ENCODE peak calls at places on chromosomes 11 and 22, in eight cellular contexts. B is PC-9, N is GM23248, K is hepatocyte, Z is HCT116, A is mammary epithelial cell, U is HepG2, C is fibroblast of lung. L is an unnamed sample.

GRCh38 chr11:11243258-11243789 is 109.7 kb downstream of the CSNK2A3 start:
- DNase-seq in K (peak), A (no peak), Z (no peak), U (no peak), B (no peak), N (peak), C (no peak), L (no peak)

GRCh38 chr11:115606223-115607220 is 102.3 kb upstream of the CADM1 start:
- DNase-seq in Z (no peak), U (no peak), K (peak), B (no peak), N (no peak), A (no peak), C (peak), L (no peak)

GRCh38 chr22:36141481-36141880 is 19.1 kb downstream of the APOL3 start:
- DNase-seq in A (no peak), N (no peak), K (no peak), B (no peak), Z (no peak), U (no peak), C (no peak), L (no peak)

GRCh38 chr22:46769191-46769675 is 6.8 kb downstream of the TBC1D22A start:
- DNase-seq in C (no peak), Z (no peak), U (no peak), A (no peak), N (no peak), K (no peak), B (no peak), L (no peak)

GRCh38 chr11:78786086-78786485 is 211.4 kb upstream of the NARS2 start:
- DNase-seq in C (no peak), U (no peak), Z (no peak), A (no peak), N (no peak), B (no peak), K (no peak), L (no peak)

GRCh38 chr22:44395116-44396005 is 82.6 kb upstream of the SHISAL1 start:
- DNase-seq in U (no peak), A (no peak), Z (no peak), C (no peak), K (no peak), N (no peak), B (peak), L (no peak)

GRCh38 chr11:76752321-76753175 is 30.6 kb upstream of the TSKU start:
- DNase-seq in U (no peak), Z (no peak), B (no peak), K (peak), N (peak), C (peak), A (no peak), L (no peak)

GRCh38 chr11:95948637-95949036 is 24.7 kb upstream of the MTMR2 start:
- DNase-seq in A (no peak), U (no peak), K (no peak), C (no peak), N (no peak), B (no peak), Z (no peak), L (no peak)

GRCh38 chr11:121586727-121587126 is 134.0 kb upstream of the SORL1-AS1 start:
- DNase-seq in U (no peak), Z (no peak), B (no peak), C (no peak), A (no peak), K (peak), N (no peak), L (no peak)

GRCh38 chr22:33114570-33114969 is 56.4 kb upstream of the SYN3 start:
- DNase-seq in A (peak), Z (no peak), K (no peak), U (no peak), C (no peak), B (no peak), N (peak), L (no peak)

GRCh38 chr11:43987384-43988039 is 45.1 kb downstream of the C11orf96 start:
- DNase-seq in A (peak), K (peak), Z (no peak), B (no peak), N (peak), U (no peak), C (peak), L (no peak)

GRCh38 chr11:102940714-102941588 is 14.6 kb downstream of the MMP13 start:
- DNase-seq in U (peak), K (peak), A (peak), C (peak), N (peak), B (peak), Z (peak), L (peak)

GRCh38 chr11:61028135-61028729 is 56.8 kb downstream of the CD6 start:
- DNase-seq in K (no peak), N (no peak), C (no peak), U (no peak), Z (no peak), B (no peak), A (no peak), L (no peak)

GRCh38 chr22:21098099-21098671 is 52.4 kb downstream of the LRRC74B start:
- DNase-seq in K (no peak), B (no peak), U (no peak), N (no peak), A (no peak), C (no peak), Z (peak), L (no peak)

GRCh38 chr11:64304316-64305072 is 830 bp upstream of the ESRRA start:
- DNase-seq in U (peak), C (peak), N (peak), Z (peak), B (peak), K (peak), A (peak), L (peak)

GRCh38 chr11:59173080-59173963 is 1.4 kb downstream of the DTX4 start:
- DNase-seq in N (peak), K (peak), U (peak), B (peak), A (peak), Z (no peak), C (peak), L (no peak)

GRCh38 chr11:121358775-121359174 is 66.2 kb downstream of the SC5D start:
- DNase-seq in C (no peak), N (no peak), Z (no peak), B (no peak), U (no peak), K (no peak), A (peak), L (no peak)

GRCh38 chr22:32996702-32997101 is 61.5 kb downstream of the SYN3 start:
- DNase-seq in B (peak), U (no peak), A (peak), C (peak), N (peak), Z (no peak), K (peak), L (no peak)

GRCh38 chr11:61833926-61834277 is 5.8 kb downstream of the FADS2 start:
- DNase-seq in N (no peak), A (no peak), C (no peak), K (no peak), U (no peak), B (no peak), Z (no peak), L (no peak)

GRCh38 chr11:45609902-45610301 is 55.5 kb downstream of the CHST1 start:
- DNase-seq in U (no peak), A (no peak), Z (no peak), C (no peak), K (no peak), N (no peak), B (no peak), L (no peak)

GRCh38 chr11:45609337-45609736 is 56.1 kb downstream of the CHST1 start:
- DNase-seq in K (no peak), A (no peak), U (no peak), C (no peak), Z (no peak), B (no peak), N (no peak), L (no peak)

GRCh38 chr11:45606514-45607024 is 58.9 kb downstream of the CHST1 start:
- DNase-seq in B (no peak), K (peak), U (no peak), A (no peak), Z (no peak), C (no peak), N (no peak), L (no peak)

GRCh38 chr11:45610627-45611026 is 54.8 kb downstream of the CHST1 start:
- DNase-seq in N (no peak), C (no peak), Z (no peak), B (no peak), U (no peak), K (no peak), A (no peak), L (no peak)

GRCh38 chr11:45607995-45608394 is 57.4 kb downstream of the CHST1 start:
- DNase-seq in U (no peak), B (no peak), C (no peak), Z (no peak), N (no peak), K (no peak), A (no peak), L (no peak)
- TF ChIP-seq EZH2 in U (no peak), B (no peak), C (no peak), Z (no peak), N (no peak), K (no peak), A (no peak), L (no peak)

GRCh38 chr11:94895971-94896370 is 77.4 kb downstream of the CWC15 start:
- DNase-seq in A (peak), U (no peak), K (no peak), Z (no peak), B (peak), C (peak), N (peak), L (no peak)
- H3K4me2 ChIP-seq in A (no peak), U (no peak), K (no peak), Z (no peak), B (no peak), C (no peak), N (no peak), L (no peak)

DNA sequence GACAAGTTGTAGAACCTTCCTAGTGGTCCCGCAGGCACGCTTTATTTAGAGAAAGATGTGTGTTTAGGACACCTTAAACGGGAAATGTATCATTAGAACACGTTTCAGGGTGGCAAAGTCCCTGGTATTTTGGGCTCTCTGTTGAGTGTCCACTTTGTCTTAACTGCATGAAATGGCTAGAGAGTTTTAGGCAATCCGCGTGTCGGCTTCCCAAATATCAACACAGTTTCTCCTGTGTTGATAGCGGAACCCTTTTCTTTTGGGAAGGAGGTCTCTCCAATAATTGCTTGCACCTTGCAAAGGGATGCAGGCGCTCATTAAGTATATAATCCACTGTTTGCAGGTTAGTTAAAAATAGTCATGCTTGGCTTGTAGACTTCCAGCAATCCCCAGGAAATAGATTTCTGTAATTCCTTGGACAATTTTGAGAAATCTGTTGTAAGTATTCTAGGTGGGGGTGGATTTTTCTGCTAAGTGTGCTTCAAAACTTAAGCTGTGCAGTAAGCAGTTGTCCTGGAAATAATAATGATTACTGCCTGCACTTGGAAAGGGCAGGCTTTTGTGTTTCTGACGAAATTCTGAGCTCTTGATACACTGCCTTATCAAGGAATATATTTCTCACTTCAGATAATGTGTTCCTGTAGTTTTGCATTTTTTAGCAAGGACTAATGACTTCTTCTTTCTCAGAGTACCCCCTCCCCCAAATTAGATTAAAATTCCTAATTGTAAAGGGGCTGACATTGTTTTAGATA is 120.1 kb downstream of the HIPK3 start:
- DNase-seq in N (peak), U (no peak), K (no peak), A (no peak), C (peak), Z (no peak), B (no peak), L (no peak)
- TF ChIP-seq EZH2 in N (no peak), U (no peak), K (peak), A (no peak), C (no peak), Z (no peak), B (no peak), L (no peak)

DNA sequence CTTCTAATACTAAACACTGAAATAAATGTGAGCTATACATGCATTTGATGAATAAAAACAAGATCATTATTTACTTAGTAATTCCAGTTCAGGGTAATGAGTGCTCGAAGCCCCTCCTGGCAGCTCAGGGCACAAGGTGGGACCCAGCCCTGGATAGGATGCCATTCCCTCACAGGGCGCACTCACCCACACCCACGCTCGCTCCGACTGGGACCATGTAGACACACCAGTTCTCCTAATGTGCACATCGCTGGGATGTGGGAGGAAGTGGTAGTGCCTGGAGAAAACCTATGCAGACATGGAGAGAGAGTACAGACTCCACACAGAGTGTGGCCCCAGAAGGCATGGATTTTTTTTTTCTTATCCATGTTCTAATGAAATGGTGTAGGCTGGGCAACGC is 44.5 kb upstream of the RASSF10 start:
- DNase-seq in Z (no peak), C (no peak), N (no peak), U (no peak), B (no peak), K (no peak), A (no peak), L (no peak)
- H3K4me2 ChIP-seq in Z (peak), C (no peak), N (no peak), U (no peak), B (no peak), K (no peak), A (no peak), L (no peak)

GRCh38 chr11:129372609-129373488 is 2.8 kb upstream of the BARX2 start:
- DNase-seq in C (no peak), K (no peak), A (no peak), Z (no peak), B (peak), U (no peak), N (peak), L (no peak)
- TF ChIP-seq EZH2 in C (peak), K (peak), A (peak), Z (no peak), B (no peak), U (peak), N (peak), L (no peak)

L was measured in MM.1S.